ENCODE peak calls at places on chromosome 11, in nine cellular contexts. One of them, this sample, is unnamed.

GRCh38 chr11:34825670-34826383 is 90.4 kb downstream of the APIP start:
- DNase-seq in stomach: peak
- DNase-seq in heart right ventricle: no peak
- DNase-seq in thyroid gland: peak
- DNase-seq in Peyer's patch: peak
- DNase-seq in dorsolateral prefrontal cortex: no peak
- DNase-seq in esophagus squamous epithelium: no peak
- DNase-seq in HFF-Myc: no peak
- DNase-seq in cardiac fibroblast: no peak
- DNase-seq in this sample: no peak

GRCh38 chr11:33867996-33868645 is 23.8 kb downstream of the LMO2 start:
- DNase-seq in stomach: no peak
- DNase-seq in heart right ventricle: no peak
- DNase-seq in thyroid gland: no peak
- DNase-seq in Peyer's patch: no peak
- DNase-seq in dorsolateral prefrontal cortex: no peak
- DNase-seq in esophagus squamous epithelium: no peak
- DNase-seq in HFF-Myc: no peak
- DNase-seq in cardiac fibroblast: no peak
- DNase-seq in this sample: no peak

GRCh38 chr11:73746701-73747100 is 14.2 kb downstream of the RAB6A start:
- DNase-seq in stomach: no peak
- DNase-seq in heart right ventricle: no peak
- DNase-seq in thyroid gland: no peak
- DNase-seq in Peyer's patch: no peak
- DNase-seq in dorsolateral prefrontal cortex: no peak
- DNase-seq in esophagus squamous epithelium: no peak
- DNase-seq in HFF-Myc: no peak
- DNase-seq in cardiac fibroblast: no peak
- DNase-seq in this sample: no peak

GRCh38 chr11:2202071-2202899 is 30.7 kb upstream of the TH start:
- DNase-seq in stomach: peak
- DNase-seq in heart right ventricle: no peak
- DNase-seq in thyroid gland: peak
- DNase-seq in Peyer's patch: peak
- DNase-seq in dorsolateral prefrontal cortex: peak
- DNase-seq in esophagus squamous epithelium: no peak
- DNase-seq in HFF-Myc: no peak
- DNase-seq in cardiac fibroblast: no peak
- DNase-seq in this sample: no peak

GRCh38 chr11:26234451-26234850 is 97.5 kb upstream of the ANO3 start:
- DNase-seq in stomach: no peak
- DNase-seq in heart right ventricle: no peak
- DNase-seq in thyroid gland: no peak
- DNase-seq in Peyer's patch: no peak
- DNase-seq in dorsolateral prefrontal cortex: no peak
- DNase-seq in esophagus squamous epithelium: no peak
- DNase-seq in HFF-Myc: no peak
- DNase-seq in cardiac fibroblast: no peak
- DNase-seq in this sample: no peak

GRCh38 chr11:77353131-77353530 is 51.6 kb upstream of the GDPD4 start:
- DNase-seq in stomach: no peak
- DNase-seq in heart right ventricle: no peak
- DNase-seq in thyroid gland: no peak
- DNase-seq in Peyer's patch: no peak
- DNase-seq in dorsolateral prefrontal cortex: no peak
- DNase-seq in esophagus squamous epithelium: no peak
- DNase-seq in HFF-Myc: no peak
- DNase-seq in cardiac fibroblast: no peak
- DNase-seq in this sample: no peak

GRCh38 chr11:112886707-112887370 is 74.4 kb upstream of the NCAM1 start:
- DNase-seq in stomach: no peak
- DNase-seq in heart right ventricle: no peak
- DNase-seq in thyroid gland: no peak
- DNase-seq in Peyer's patch: no peak
- DNase-seq in dorsolateral prefrontal cortex: no peak
- DNase-seq in esophagus squamous epithelium: no peak
- DNase-seq in HFF-Myc: no peak
- DNase-seq in cardiac fibroblast: peak
- DNase-seq in this sample: no peak

GRCh38 chr11:64729851-64730382 is 6.9 kb upstream of the NRXN2 start:
- DNase-seq in stomach: peak
- DNase-seq in heart right ventricle: peak
- DNase-seq in thyroid gland: peak
- DNase-seq in Peyer's patch: peak
- DNase-seq in dorsolateral prefrontal cortex: no peak
- DNase-seq in esophagus squamous epithelium: no peak
- DNase-seq in HFF-Myc: no peak
- DNase-seq in cardiac fibroblast: no peak
- DNase-seq in this sample: peak

GRCh38 chr11:107751082-107751481 is 39.2 kb upstream of the SLN start:
- DNase-seq in stomach: no peak
- DNase-seq in heart right ventricle: no peak
- DNase-seq in thyroid gland: no peak
- DNase-seq in Peyer's patch: no peak
- DNase-seq in dorsolateral prefrontal cortex: no peak
- DNase-seq in esophagus squamous epithelium: no peak
- DNase-seq in HFF-Myc: no peak
- DNase-seq in cardiac fibroblast: no peak
- DNase-seq in this sample: no peak

GRCh38 chr11:26286472-26287066 is 45.4 kb upstream of the ANO3 start:
- DNase-seq in stomach: no peak
- DNase-seq in heart right ventricle: no peak
- DNase-seq in thyroid gland: peak
- DNase-seq in Peyer's patch: no peak
- DNase-seq in dorsolateral prefrontal cortex: no peak
- DNase-seq in esophagus squamous epithelium: no peak
- DNase-seq in HFF-Myc: no peak
- DNase-seq in cardiac fibroblast: peak
- DNase-seq in this sample: no peak

GRCh38 chr11:116719102-116719501 is 53.7 kb downstream of the BUD13 start:
- DNase-seq in stomach: no peak
- DNase-seq in heart right ventricle: no peak
- DNase-seq in thyroid gland: no peak
- DNase-seq in Peyer's patch: no peak
- DNase-seq in dorsolateral prefrontal cortex: no peak
- DNase-seq in esophagus squamous epithelium: no peak
- DNase-seq in HFF-Myc: no peak
- DNase-seq in cardiac fibroblast: no peak
- DNase-seq in this sample: no peak

GRCh38 chr11:123474994-123475393 is 44.9 kb downstream of the GRAMD1B start:
- DNase-seq in stomach: no peak
- DNase-seq in heart right ventricle: no peak
- DNase-seq in thyroid gland: no peak
- DNase-seq in Peyer's patch: no peak
- DNase-seq in dorsolateral prefrontal cortex: no peak
- DNase-seq in esophagus squamous epithelium: no peak
- DNase-seq in HFF-Myc: no peak
- DNase-seq in cardiac fibroblast: peak
- DNase-seq in this sample: no peak

GRCh38 chr11:68264244-68264643 is 7.5 kb downstream of the C11orf24 start:
- DNase-seq in stomach: no peak
- DNase-seq in heart right ventricle: no peak
- DNase-seq in thyroid gland: no peak
- DNase-seq in Peyer's patch: no peak
- DNase-seq in dorsolateral prefrontal cortex: no peak
- DNase-seq in esophagus squamous epithelium: no peak
- DNase-seq in HFF-Myc: no peak
- DNase-seq in cardiac fibroblast: no peak
- DNase-seq in this sample: no peak

GRCh38 chr11:28618426-28618825 is 510.2 kb downstream of the METTL15 start:
- DNase-seq in stomach: no peak
- DNase-seq in heart right ventricle: no peak
- DNase-seq in thyroid gland: no peak
- DNase-seq in Peyer's patch: no peak
- DNase-seq in dorsolateral prefrontal cortex: no peak
- DNase-seq in esophagus squamous epithelium: no peak
- DNase-seq in HFF-Myc: no peak
- DNase-seq in cardiac fibroblast: peak
- DNase-seq in this sample: no peak

GRCh38 chr11:36398261-36398953 is 102.3 kb downstream of the PRR5L start:
- DNase-seq in stomach: no peak
- DNase-seq in heart right ventricle: no peak
- DNase-seq in thyroid gland: no peak
- DNase-seq in Peyer's patch: no peak
- DNase-seq in dorsolateral prefrontal cortex: peak
- DNase-seq in esophagus squamous epithelium: no peak
- DNase-seq in HFF-Myc: no peak
- DNase-seq in cardiac fibroblast: no peak
- DNase-seq in this sample: no peak

GRCh38 chr11:24457985-24458384 is 38.9 kb upstream of the LUZP2 start:
- DNase-seq in stomach: no peak
- DNase-seq in heart right ventricle: no peak
- DNase-seq in thyroid gland: no peak
- DNase-seq in Peyer's patch: no peak
- DNase-seq in dorsolateral prefrontal cortex: no peak
- DNase-seq in esophagus squamous epithelium: no peak
- DNase-seq in HFF-Myc: no peak
- DNase-seq in cardiac fibroblast: no peak
- DNase-seq in this sample: no peak

GRCh38 chr11:113184498-113184897 is 129.9 kb upstream of the TTC12 start:
- DNase-seq in stomach: no peak
- DNase-seq in heart right ventricle: no peak
- DNase-seq in thyroid gland: no peak
- DNase-seq in Peyer's patch: no peak
- DNase-seq in dorsolateral prefrontal cortex: no peak
- DNase-seq in esophagus squamous epithelium: no peak
- DNase-seq in HFF-Myc: no peak
- DNase-seq in cardiac fibroblast: peak
- DNase-seq in this sample: peak

GRCh38 chr11:7311903-7312302 is 60.2 kb downstream of the SYT9 start:
- DNase-seq in stomach: no peak
- DNase-seq in heart right ventricle: no peak
- DNase-seq in thyroid gland: no peak
- DNase-seq in Peyer's patch: no peak
- DNase-seq in dorsolateral prefrontal cortex: no peak
- DNase-seq in esophagus squamous epithelium: no peak
- DNase-seq in HFF-Myc: no peak
- DNase-seq in cardiac fibroblast: no peak
- DNase-seq in this sample: no peak

GRCh38 chr11:57167125-57167839 is 14.5 kb upstream of the LRRC55 start:
- DNase-seq in stomach: no peak
- DNase-seq in heart right ventricle: no peak
- DNase-seq in thyroid gland: no peak
- DNase-seq in Peyer's patch: no peak
- DNase-seq in dorsolateral prefrontal cortex: no peak
- DNase-seq in esophagus squamous epithelium: no peak
- DNase-seq in HFF-Myc: no peak
- DNase-seq in cardiac fibroblast: no peak
- DNase-seq in this sample: no peak

GRCh38 chr11:1200611-1201191 is 22.2 kb upstream of the MUC5B start:
- DNase-seq in stomach: peak
- DNase-seq in heart right ventricle: no peak
- DNase-seq in thyroid gland: no peak
- DNase-seq in Peyer's patch: no peak
- DNase-seq in dorsolateral prefrontal cortex: peak
- DNase-seq in esophagus squamous epithelium: no peak
- DNase-seq in HFF-Myc: no peak
- DNase-seq in cardiac fibroblast: no peak
- DNase-seq in this sample: no peak

DNA sequence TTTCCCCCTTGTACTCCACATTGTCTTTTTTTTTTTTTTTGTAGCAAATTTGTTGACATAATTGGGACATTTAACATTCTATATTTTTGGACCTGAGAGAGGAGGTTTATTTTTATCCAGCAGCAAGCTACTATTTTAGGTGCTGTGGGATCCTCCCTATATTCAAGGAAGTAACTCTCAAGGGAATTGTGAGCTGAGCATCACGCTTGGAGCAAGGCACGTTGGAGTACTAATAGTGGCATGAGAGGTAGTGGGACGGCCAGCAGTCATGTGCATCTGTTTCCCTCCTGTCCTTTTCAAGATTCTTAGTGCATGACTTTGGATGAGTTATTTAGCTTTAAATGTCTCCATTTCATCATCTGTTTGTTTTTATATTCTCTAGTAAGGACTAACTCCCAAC is 52.3 kb downstream of the EXT2 start:
- DNase-seq in stomach: no peak
- DNase-seq in heart right ventricle: no peak
- DNase-seq in thyroid gland: no peak
- DNase-seq in Peyer's patch: no peak
- DNase-seq in dorsolateral prefrontal cortex: no peak
- DNase-seq in esophagus squamous epithelium: no peak
- DNase-seq in HFF-Myc: no peak
- DNase-seq in cardiac fibroblast: no peak
- DNase-seq in this sample: no peak
- H3K4me3 ChIP-seq in stomach: no peak
- H3K4me3 ChIP-seq in heart right ventricle: no peak
- H3K4me3 ChIP-seq in thyroid gland: no peak
- H3K4me3 ChIP-seq in Peyer's patch: no peak
- H3K4me3 ChIP-seq in dorsolateral prefrontal cortex: no peak
- H3K4me3 ChIP-seq in esophagus squamous epithelium: no peak
- H3K4me3 ChIP-seq in HFF-Myc: no peak
- H3K4me3 ChIP-seq in cardiac fibroblast: no peak
- H3K4me3 ChIP-seq in this sample: no peak

GRCh38 chr11:94638902-94639373 is 71.8 kb downstream of the PIWIL4 start:
- DNase-seq in stomach: no peak
- DNase-seq in heart right ventricle: no peak
- DNase-seq in thyroid gland: no peak
- DNase-seq in Peyer's patch: no peak
- DNase-seq in dorsolateral prefrontal cortex: no peak
- DNase-seq in esophagus squamous epithelium: no peak
- DNase-seq in HFF-Myc: no peak
- DNase-seq in cardiac fibroblast: peak
- DNase-seq in this sample: no peak
- H3K4me3 ChIP-seq in stomach: no peak
- H3K4me3 ChIP-seq in heart right ventricle: no peak
- H3K4me3 ChIP-seq in thyroid gland: no peak
- H3K4me3 ChIP-seq in Peyer's patch: no peak
- H3K4me3 ChIP-seq in dorsolateral prefrontal cortex: peak
- H3K4me3 ChIP-seq in esophagus squamous epithelium: peak
- H3K4me3 ChIP-seq in HFF-Myc: no peak
- H3K4me3 ChIP-seq in cardiac fibroblast: no peak
- H3K4me3 ChIP-seq in this sample: no peak

DNA sequence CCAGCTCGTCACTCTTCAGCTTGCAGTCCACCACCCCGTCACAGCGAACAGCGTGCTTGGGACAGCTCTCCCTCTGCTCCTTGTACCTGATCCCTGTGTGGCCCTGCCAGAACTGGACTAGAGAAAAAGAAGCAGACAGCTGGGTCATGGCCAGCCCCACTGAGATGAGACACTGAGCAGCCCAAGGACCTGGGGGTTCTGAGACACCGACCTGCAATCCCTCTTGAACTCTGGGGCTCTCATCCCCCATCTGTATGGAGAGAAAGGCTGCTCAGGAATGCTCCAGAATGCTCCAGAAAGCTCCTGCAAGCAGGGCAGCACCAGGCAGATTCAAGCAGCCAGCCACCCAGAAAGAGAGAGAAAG is 14.8 kb downstream of the TMPRSS13 start:
- DNase-seq in stomach: no peak
- DNase-seq in heart right ventricle: no peak
- DNase-seq in thyroid gland: no peak
- DNase-seq in Peyer's patch: no peak
- DNase-seq in dorsolateral prefrontal cortex: no peak
- DNase-seq in esophagus squamous epithelium: no peak
- DNase-seq in HFF-Myc: no peak
- DNase-seq in cardiac fibroblast: no peak
- DNase-seq in this sample: no peak
- H3K4me3 ChIP-seq in stomach: no peak
- H3K4me3 ChIP-seq in heart right ventricle: no peak
- H3K4me3 ChIP-seq in thyroid gland: no peak
- H3K4me3 ChIP-seq in Peyer's patch: no peak
- H3K4me3 ChIP-seq in dorsolateral prefrontal cortex: no peak
- H3K4me3 ChIP-seq in esophagus squamous epithelium: no peak
- H3K4me3 ChIP-seq in HFF-Myc: no peak
- H3K4me3 ChIP-seq in cardiac fibroblast: no peak
- H3K4me3 ChIP-seq in this sample: no peak

GRCh38 chr11:69862797-69863543 is 43.8 kb upstream of the FGF3 start:
- DNase-seq in stomach: no peak
- DNase-seq in heart right ventricle: no peak
- DNase-seq in thyroid gland: no peak
- DNase-seq in Peyer's patch: peak
- DNase-seq in dorsolateral prefrontal cortex: no peak
- DNase-seq in esophagus squamous epithelium: no peak
- DNase-seq in HFF-Myc: no peak
- DNase-seq in cardiac fibroblast: no peak
- DNase-seq in this sample: no peak
- H3K4me3 ChIP-seq in stomach: no peak
- H3K4me3 ChIP-seq in heart right ventricle: no peak
- H3K4me3 ChIP-seq in thyroid gland: no peak
- H3K4me3 ChIP-seq in Peyer's patch: no peak
- H3K4me3 ChIP-seq in dorsolateral prefrontal cortex: no peak
- H3K4me3 ChIP-seq in esophagus squamous epithelium: no peak
- H3K4me3 ChIP-seq in HFF-Myc: no peak
- H3K4me3 ChIP-seq in cardiac fibroblast: no peak
- H3K4me3 ChIP-seq in this sample: no peak

This sample was measured in adrenal gland.